ENCODE peak calls at places on chromosomes 2 and 18, in nine cellular contexts. K is left ventricle myocardium inferior; R is HFF-Myc; W is mammary epithelial cell; L is WTC11; B is CD8-positive, alpha-beta T cell; I is cardiac muscle cell; D is GM23338; M is foreskin fibroblast. Z is an unnamed sample.

GRCh38 chr2:62441421-62441820 is 64.6 kb downstream of the TMEM17 start:
- DNase-seq in D (no peak), K (no peak), I (no peak), B (no peak), M (no peak), L (no peak), W (no peak), R (no peak), Z (no peak)

GRCh38 chr2:133324150-133324561 is 244.1 kb downstream of the NCKAP5 start:
- DNase-seq in L (no peak), D (peak), K (no peak), I (no peak), R (no peak), W (no peak), B (no peak), M (peak), Z (peak)

GRCh38 chr2:109287413-109287812 is 158.4 kb downstream of the SH3RF3 start:
- DNase-seq in R (no peak), W (no peak), L (no peak), B (no peak), K (no peak), I (no peak), D (no peak), M (no peak), Z (no peak)

GRCh38 chr2:112714331-112714730 is 6.5 kb upstream of the NT5DC4 start:
- DNase-seq in D (no peak), I (no peak), R (no peak), K (no peak), W (no peak), M (no peak), L (no peak), B (no peak), Z (no peak)

GRCh38 chr2:97673915-97674283 is 4.4 kb downstream of the C2orf92 start:
- DNase-seq in I (no peak), M (no peak), D (no peak), W (no peak), B (no peak), R (no peak), L (no peak), K (no peak), Z (no peak)

GRCh38 chr2:30763151-30763660 is 44.0 kb downstream of the CAPN13 start:
- DNase-seq in B (no peak), L (no peak), W (no peak), D (no peak), R (peak), M (peak), K (no peak), I (no peak), Z (peak)

GRCh38 chr2:233817305-233817980 is 36.9 kb downstream of the HJURP start:
- DNase-seq in B (no peak), L (no peak), W (no peak), M (no peak), D (no peak), I (no peak), K (no peak), R (no peak), Z (no peak)

GRCh38 chr2:108936868-108937265 is 52.2 kb downstream of the EDAR start:
- DNase-seq in W (no peak), K (peak), L (no peak), I (no peak), R (no peak), M (no peak), D (no peak), B (no peak), Z (no peak)

GRCh38 chr18:54774971-54775665 is 53.2 kb upstream of the RAB27B start:
- DNase-seq in B (no peak), L (no peak), I (no peak), W (no peak), R (no peak), K (no peak), M (peak), D (no peak), Z (no peak)

GRCh38 chr2:172404824-172405223 is 22.6 kb upstream of the ITGA6 start:
- DNase-seq in R (no peak), W (peak), K (no peak), L (no peak), I (no peak), D (no peak), M (peak), B (no peak), Z (peak)

GRCh38 chr18:67919316-67919715 is 402.8 kb upstream of the DSEL start:
- DNase-seq in W (no peak), M (no peak), D (no peak), K (no peak), L (no peak), R (no peak), I (no peak), B (no peak), Z (no peak)

GRCh38 chr2:236592821-236593220 is 23.2 kb downstream of the ACKR3 start:
- DNase-seq in L (no peak), W (no peak), M (no peak), R (no peak), I (peak), K (no peak), D (no peak), B (no peak), Z (no peak)

GRCh38 chr18:51478908-51479307 is 281.4 kb upstream of the MEX3C start:
- DNase-seq in M (no peak), L (no peak), D (no peak), I (no peak), K (peak), B (no peak), W (no peak), R (no peak), Z (no peak)

GRCh38 chr18:23735021-23735464 is 45.8 kb downstream of the LAMA3 start:
- DNase-seq in R (no peak), W (no peak), M (peak), I (no peak), L (no peak), K (no peak), D (no peak), B (no peak), Z (no peak)

GRCh38 chr2:114294814-114295213 is 147.6 kb upstream of the DPP10 start:
- DNase-seq in W (no peak), K (no peak), R (no peak), M (no peak), B (no peak), L (no peak), I (peak), D (no peak), Z (no peak)

GRCh38 chr2:20129320-20130274 is 78.2 kb upstream of the LAPTM4A start:
- DNase-seq in I (no peak), W (no peak), R (no peak), M (no peak), D (no peak), L (no peak), K (no peak), B (no peak), Z (no peak)

GRCh38 chr2:50749226-50749625 is 282.7 kb downstream of the NRXN1 start:
- DNase-seq in D (no peak), K (no peak), R (no peak), I (no peak), B (no peak), L (no peak), W (no peak), M (no peak), Z (no peak)

GRCh38 chr2:222655406-222655747 is 515 bp downstream of the FARSB start:
- DNase-seq in D (peak), M (peak), K (no peak), I (peak), W (no peak), L (no peak), R (no peak), B (no peak), Z (peak)

GRCh38 chr2:119264781-119265692 is 41.4 kb downstream of the STEAP3 start:
- DNase-seq in M (peak), W (peak), D (peak), I (peak), B (no peak), K (no peak), L (peak), R (no peak), Z (peak)

GRCh38 chr2:68465081-68465916 is 1.8 kb downstream of the FBXO48 start:
- DNase-seq in M (peak), B (no peak), W (peak), D (no peak), L (no peak), I (no peak), K (no peak), R (no peak), Z (peak)

GRCh38 chr2:146523218-146523617 is 1321.6 kb upstream of the ACVR2A start:
- DNase-seq in L (no peak), D (peak), R (no peak), B (no peak), I (peak), M (peak), K (no peak), W (no peak), Z (no peak)

GRCh38 chr2:223122706-223123265 is 70.8 kb downstream of the KCNE4 start:
- DNase-seq in B (no peak), M (no peak), D (peak), R (no peak), K (no peak), W (no peak), L (no peak), I (no peak), Z (no peak)

GRCh38 chr2:238239552-238239871 is 326 bp downstream of the HES6 start:
- DNase-seq in I (peak), K (no peak), M (peak), L (peak), D (peak), W (no peak), B (no peak), R (no peak), Z (no peak)

GRCh38 chr2:238238311-238238765 is 1.5 kb downstream of the HES6 start:
- DNase-seq in M (no peak), B (no peak), L (no peak), K (no peak), I (no peak), W (no peak), R (no peak), D (no peak), Z (no peak)

GRCh38 chr2:238237441-238237840 is 2.4 kb downstream of the HES6 start:
- DNase-seq in W (no peak), R (no peak), D (no peak), L (no peak), B (no peak), M (no peak), I (no peak), K (no peak), Z (no peak)

GRCh38 chr2:238239872-238240760 is at the start of gene HES6:
- DNase-seq in B (peak), L (peak), W (peak), I (peak), R (peak), D (peak), M (peak), K (peak), Z (peak)

DNA sequence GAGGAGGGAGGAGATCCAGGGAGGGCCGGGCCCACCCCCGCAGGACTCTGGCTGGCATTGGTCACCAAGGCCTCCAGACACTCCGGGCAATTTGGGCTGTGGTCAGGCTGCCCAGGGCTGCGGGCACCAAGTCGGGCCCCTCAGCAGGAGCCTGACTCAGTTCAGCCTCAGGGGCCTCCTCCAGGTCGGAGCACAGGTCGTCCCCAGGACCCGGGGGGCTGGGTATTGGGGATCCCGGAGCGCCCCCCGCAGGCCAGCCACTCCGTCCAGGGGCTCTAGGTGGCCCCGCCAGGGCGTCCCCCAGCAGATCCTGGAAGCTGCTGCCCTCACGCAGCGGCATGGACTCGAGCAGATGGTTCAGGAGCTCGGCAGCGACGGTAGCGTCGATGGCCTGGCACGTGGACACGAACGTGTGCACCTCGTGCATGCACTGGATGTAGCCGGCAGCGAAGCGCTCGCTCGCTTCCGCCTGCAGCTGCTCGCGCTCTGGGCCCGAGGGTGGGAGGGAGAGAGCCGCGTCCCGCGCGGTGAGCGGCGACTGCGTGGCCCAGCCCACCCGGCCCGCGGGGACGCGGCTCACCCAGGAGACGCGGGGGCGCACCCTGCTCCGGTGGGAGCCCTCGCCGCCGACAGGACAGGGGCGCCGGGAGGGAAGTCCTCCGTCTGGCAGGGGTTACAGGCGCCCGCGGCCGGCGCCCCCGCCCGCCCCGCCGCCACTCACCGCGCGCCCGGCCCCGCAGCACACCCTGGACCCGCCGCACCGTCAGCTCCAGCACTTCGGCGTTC is 879 bp downstream of the HES6 start:
- DNase-seq in R (no peak), B (no peak), W (no peak), K (no peak), L (no peak), I (no peak), D (peak), M (peak), Z (no peak)
- TF ChIP-seq CTCF in R (no peak), B (no peak), W (no peak), K (no peak), L (no peak), I (no peak), D (peak), M (no peak), Z (peak)

DNA sequence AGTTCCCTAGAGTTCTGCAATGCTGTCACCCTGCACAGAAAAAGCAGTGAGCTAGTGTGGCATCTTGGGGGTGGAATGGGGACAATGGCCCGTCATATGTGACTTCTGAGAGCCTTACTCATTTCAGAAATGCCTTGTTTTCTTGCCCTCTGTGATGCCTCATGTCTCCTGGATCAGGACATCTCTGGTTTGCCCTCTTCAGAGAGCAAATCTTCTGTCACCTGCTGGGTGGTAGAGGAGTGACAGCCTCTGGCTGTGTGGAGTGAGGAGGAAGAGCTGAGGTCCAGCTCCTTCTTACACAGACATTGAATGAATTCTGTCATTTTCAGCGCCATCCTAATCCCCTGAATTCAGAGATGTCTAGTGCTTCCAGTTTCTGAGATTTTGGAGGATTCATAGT is 55.6 kb upstream of the PHLPP1 start:
- DNase-seq in D (peak), W (no peak), I (no peak), M (no peak), L (no peak), R (no peak), B (no peak), K (no peak), Z (no peak)
- TF ChIP-seq CTCF in D (peak), W (no peak), I (no peak), M (no peak), L (no peak), R (no peak), B (no peak), K (no peak), Z (no peak)

GRCh38 chr2:25954199-25954752 is 28.0 kb downstream of the KIF3C start:
- DNase-seq in W (no peak), R (no peak), D (peak), L (peak), M (no peak), I (no peak), K (no peak), B (no peak), Z (no peak)

GRCh38 chr2:25960396-25960795 is 21.9 kb downstream of the KIF3C start:
- DNase-seq in W (no peak), B (no peak), I (no peak), R (no peak), K (no peak), M (no peak), L (no peak), D (no peak), Z (no peak)

GRCh38 chr2:25957743-25958142 is 24.6 kb downstream of the KIF3C start:
- DNase-seq in D (no peak), I (no peak), L (no peak), M (no peak), B (no peak), W (no peak), K (no peak), R (no peak), Z (no peak)

GRCh38 chr2:25955036-25955435 is 27.3 kb downstream of the KIF3C start:
- DNase-seq in R (no peak), M (peak), W (no peak), I (no peak), K (no peak), L (no peak), D (no peak), B (no peak), Z (peak)

DNA sequence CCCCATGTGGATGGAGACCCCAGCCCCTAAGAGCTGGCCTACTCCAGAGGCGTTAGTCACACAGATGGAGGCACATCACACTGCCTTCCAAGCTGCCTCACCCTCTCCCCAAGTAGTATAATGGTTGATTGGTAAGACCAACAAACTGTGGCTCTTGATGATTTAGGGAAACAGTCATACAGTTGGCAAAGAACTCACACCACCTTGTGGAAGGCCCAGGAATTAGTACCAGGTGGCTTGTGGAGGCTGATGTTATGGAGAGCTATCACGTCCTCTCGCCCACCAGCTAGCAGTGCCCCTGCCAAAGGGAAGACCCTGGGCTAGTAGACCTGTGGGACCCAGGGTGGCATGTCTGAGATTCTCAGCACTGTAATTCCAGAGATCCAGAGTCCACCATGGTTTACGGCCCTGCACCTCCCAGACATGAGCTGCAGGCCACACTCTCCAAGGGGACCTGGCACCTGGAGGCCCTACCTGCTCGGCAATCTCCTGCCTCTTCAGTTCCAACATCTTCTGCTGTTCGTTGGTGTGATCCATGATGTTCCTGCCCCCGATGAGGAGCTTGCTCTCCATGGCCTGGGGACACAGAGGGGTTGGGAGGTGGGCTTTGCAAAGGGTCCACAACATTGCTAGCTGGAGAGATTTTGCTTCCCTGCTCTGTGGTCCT is 26.3 kb downstream of the KIF3C start:
- DNase-seq in R (no peak), D (peak), K (no peak), B (no peak), I (no peak), W (no peak), M (no peak), L (no peak), Z (no peak)
- TF ChIP-seq CTCF in R (no peak), D (peak), K (peak), B (no peak), I (peak), W (peak), M (peak), L (no peak), Z (peak)

GRCh38 chr2:152717242-152718046 is at the start of gene PRPF40A:
- DNase-seq in B (peak), W (peak), I (peak), D (peak), K (peak), L (peak), M (peak), R (peak), Z (peak)
- TF ChIP-seq CTCF in B (no peak), W (no peak), I (no peak), D (no peak), K (no peak), L (no peak), M (no peak), R (no peak), Z (no peak)

GRCh38 chr18:3615374-3615773 is 165.4 kb downstream of the TGIF1 start:
- DNase-seq in L (no peak), B (no peak), D (no peak), M (no peak), R (no peak), K (no peak), I (no peak), W (no peak), Z (no peak)
- TF ChIP-seq CTCF in L (no peak), B (no peak), D (no peak), M (no peak), R (no peak), K (no peak), I (no peak), W (no peak), Z (no peak)

Z was measured in HFFc6.